ENCODE peak calls at places on chromosomes 5 and 9, in five cellular contexts. One of them, this sample, is unnamed.
A peak's percentile ranks its signal among the peaks of the same experiment; 100 is the strongest.

GRCh38 chr5:103035701-103036100 is 84.2 kb downstream of the GIN1 start:
- DNase-seq in left ventricle myocardium inferior: no peak
- DNase-seq in uterus: no peak
- DNase-seq in neuronal stem cell: no peak
- DNase-seq in right lobe of liver: no peak
- DNase-seq in this sample: no peak

GRCh38 chr5:53276825-53277224 is 167.3 kb upstream of the MOCS2 start:
- DNase-seq in left ventricle myocardium inferior: no peak
- DNase-seq in uterus: no peak
- DNase-seq in neuronal stem cell: no peak
- DNase-seq in right lobe of liver: no peak
- DNase-seq in this sample: no peak

GRCh38 chr9:128081052-128081451 is 13.0 kb downstream of the SLC25A25 start:
- DNase-seq in left ventricle myocardium inferior: no peak
- DNase-seq in uterus: peak; percentile 80
- DNase-seq in neuronal stem cell: no peak
- DNase-seq in right lobe of liver: no peak
- DNase-seq in this sample: no peak

GRCh38 chr5:142922223-142922952 is 152.2 kb downstream of the ARHGAP26 start:
- DNase-seq in left ventricle myocardium inferior: no peak
- DNase-seq in uterus: no peak
- DNase-seq in neuronal stem cell: no peak
- DNase-seq in right lobe of liver: no peak
- DNase-seq in this sample: no peak

GRCh38 chr9:105062222-105062850 is 134.4 kb upstream of the ABCA1 start:
- DNase-seq in left ventricle myocardium inferior: no peak
- DNase-seq in uterus: no peak
- DNase-seq in neuronal stem cell: no peak
- DNase-seq in right lobe of liver: no peak
- DNase-seq in this sample: no peak

GRCh38 chr9:92730897-92731296 is 33.7 kb downstream of the BICD2 start:
- DNase-seq in left ventricle myocardium inferior: no peak
- DNase-seq in uterus: no peak
- DNase-seq in neuronal stem cell: no peak
- DNase-seq in right lobe of liver: no peak
- DNase-seq in this sample: no peak

GRCh38 chr5:2995035-2995434 is 243.6 kb upstream of the IRX2 start:
- DNase-seq in left ventricle myocardium inferior: no peak
- DNase-seq in uterus: no peak
- DNase-seq in neuronal stem cell: no peak
- DNase-seq in right lobe of liver: no peak
- DNase-seq in this sample: no peak

GRCh38 chr5:41856644-41857491 is 13.4 kb downstream of the OXCT1 start:
- DNase-seq in left ventricle myocardium inferior: no peak
- DNase-seq in uterus: peak; percentile 52
- DNase-seq in neuronal stem cell: peak; percentile 69
- DNase-seq in right lobe of liver: no peak
- DNase-seq in this sample: peak; percentile 71

GRCh38 chr5:91101777-91102379 is 281.2 kb downstream of the ARRDC3 start:
- DNase-seq in left ventricle myocardium inferior: peak; percentile 66
- DNase-seq in uterus: peak; percentile 83
- DNase-seq in neuronal stem cell: peak; percentile 63
- DNase-seq in right lobe of liver: peak; percentile 69
- DNase-seq in this sample: peak; percentile 86

GRCh38 chr5:137016783-137017324 is 482.3 kb downstream of the SPOCK1 start:
- DNase-seq in left ventricle myocardium inferior: no peak
- DNase-seq in uterus: no peak
- DNase-seq in neuronal stem cell: no peak
- DNase-seq in right lobe of liver: no peak
- DNase-seq in this sample: no peak

GRCh38 chr5:65327582-65327981 is 154.1 kb downstream of the ADAMTS6 start:
- DNase-seq in left ventricle myocardium inferior: no peak
- DNase-seq in uterus: no peak
- DNase-seq in neuronal stem cell: no peak
- DNase-seq in right lobe of liver: no peak
- DNase-seq in this sample: no peak

GRCh38 chr5:178471666-178472065 is 118.5 kb downstream of the COL23A1 start:
- DNase-seq in left ventricle myocardium inferior: no peak
- DNase-seq in uterus: no peak
- DNase-seq in neuronal stem cell: no peak
- DNase-seq in right lobe of liver: no peak
- DNase-seq in this sample: no peak

GRCh38 chr5:169301386-169301930 is 519 bp upstream of the SLIT3 start:
- DNase-seq in left ventricle myocardium inferior: no peak
- DNase-seq in uterus: no peak
- DNase-seq in neuronal stem cell: peak; percentile 11
- DNase-seq in right lobe of liver: no peak
- DNase-seq in this sample: no peak

GRCh38 chr5:59193616-59194319 is 610.9 kb downstream of the RAB3C start:
- DNase-seq in left ventricle myocardium inferior: no peak
- DNase-seq in uterus: peak; percentile 35
- DNase-seq in neuronal stem cell: no peak
- DNase-seq in right lobe of liver: no peak
- DNase-seq in this sample: no peak

GRCh38 chr9:132240860-132241482 is 79.1 kb downstream of the NTNG2 start:
- DNase-seq in left ventricle myocardium inferior: peak; percentile 98
- DNase-seq in uterus: peak; percentile 99
- DNase-seq in neuronal stem cell: peak; percentile 97
- DNase-seq in right lobe of liver: peak; percentile 98
- DNase-seq in this sample: peak; percentile 99

GRCh38 chr5:179827684-179828083 is 7.0 kb downstream of the SQSTM1 start:
- DNase-seq in left ventricle myocardium inferior: no peak
- DNase-seq in uterus: peak; percentile 52
- DNase-seq in neuronal stem cell: no peak
- DNase-seq in right lobe of liver: no peak
- DNase-seq in this sample: no peak

GRCh38 chr5:61321650-61322049 is 10.4 kb upstream of the ZSWIM6 start:
- DNase-seq in left ventricle myocardium inferior: no peak
- DNase-seq in uterus: no peak
- DNase-seq in neuronal stem cell: no peak
- DNase-seq in right lobe of liver: no peak
- DNase-seq in this sample: no peak

GRCh38 chr9:125421156-125421555 is 159.5 kb downstream of the GAPVD1 start:
- DNase-seq in left ventricle myocardium inferior: no peak
- DNase-seq in uterus: no peak
- DNase-seq in neuronal stem cell: no peak
- DNase-seq in right lobe of liver: no peak
- DNase-seq in this sample: no peak

GRCh38 chr9:14433293-14433818 is 119.4 kb upstream of the NFIB start:
- DNase-seq in left ventricle myocardium inferior: no peak
- DNase-seq in uterus: no peak
- DNase-seq in neuronal stem cell: no peak
- DNase-seq in right lobe of liver: no peak
- DNase-seq in this sample: no peak
- H3K4me3 ChIP-seq in left ventricle myocardium inferior: peak overlapping the region; percentile 3
- H3K4me3 ChIP-seq in uterus: no peak overlapping the region
- H3K4me3 ChIP-seq in neuronal stem cell: no peak overlapping the region
- H3K4me3 ChIP-seq in right lobe of liver: no peak overlapping the region
- H3K4me3 ChIP-seq in this sample: no peak overlapping the region

GRCh38 chr5:181207214-181207959 is 2.4 kb upstream of the TRIM7 start:
- DNase-seq in left ventricle myocardium inferior: peak; percentile 85
- DNase-seq in uterus: peak; percentile 88
- DNase-seq in neuronal stem cell: peak; percentile 66
- DNase-seq in right lobe of liver: no peak
- DNase-seq in this sample: peak; percentile 80
- H3K27ac ChIP-seq in left ventricle myocardium inferior: peak overlapping the region; percentile 90
- H3K27ac ChIP-seq in uterus: peak overlapping the region; percentile 85
- H3K27ac ChIP-seq in neuronal stem cell: no peak overlapping the region
- H3K27ac ChIP-seq in right lobe of liver: peak overlapping the region; percentile 48
- H3K27ac ChIP-seq in this sample: peak overlapping the region; percentile 87

GRCh38 chr5:14178671-14179211 is 35.6 kb downstream of the TRIO start:
- DNase-seq in left ventricle myocardium inferior: no peak
- DNase-seq in uterus: no peak
- DNase-seq in neuronal stem cell: peak; percentile 49
- DNase-seq in right lobe of liver: no peak
- DNase-seq in this sample: no peak
- H3K4me1 ChIP-seq in left ventricle myocardium inferior: peaks cover 69% of the 10 kb centered on the region
- H3K4me1 ChIP-seq in uterus: no peaks in the 10 kb centered on the region
- H3K4me1 ChIP-seq in neuronal stem cell: peaks cover 24% of the 10 kb centered on the region
- H3K4me1 ChIP-seq in right lobe of liver: peaks cover 26% of the 10 kb centered on the region
- H3K4me1 ChIP-seq in this sample: peaks cover 54% of the 10 kb centered on the region

DNA sequence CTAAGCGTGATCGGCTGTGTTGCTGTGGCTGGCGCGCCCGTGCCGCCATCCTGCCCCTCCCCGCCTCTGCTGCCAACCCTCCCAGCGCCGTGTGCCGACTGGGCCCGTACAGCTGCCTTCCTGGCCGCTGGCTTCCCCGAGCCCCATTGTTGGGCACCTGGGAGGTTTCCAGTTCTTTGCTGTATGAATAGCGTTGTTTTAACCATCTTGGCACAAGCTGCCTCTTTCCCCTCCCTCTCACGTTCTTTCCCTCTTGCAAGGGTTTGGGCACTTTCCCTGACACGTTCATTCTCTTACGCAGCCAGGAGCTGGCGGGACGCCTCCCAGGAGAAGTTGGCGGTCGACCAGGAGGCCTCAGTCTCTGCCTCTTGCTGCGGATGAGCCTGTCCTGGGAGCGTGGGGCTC is 43.1 kb upstream of the RXRA start:
- DNase-seq in left ventricle myocardium inferior: peak; percentile 57
- DNase-seq in uterus: peak; percentile 70
- DNase-seq in neuronal stem cell: no peak
- DNase-seq in right lobe of liver: peak; percentile 89
- DNase-seq in this sample: peak; percentile 82
- H3K4me3 ChIP-seq in left ventricle myocardium inferior: no peak overlapping the region
- H3K4me3 ChIP-seq in uterus: no peak overlapping the region
- H3K4me3 ChIP-seq in neuronal stem cell: no peak overlapping the region
- H3K4me3 ChIP-seq in right lobe of liver: no peak overlapping the region
- H3K4me3 ChIP-seq in this sample: no peak overlapping the region

This sample was measured in heart right ventricle.